ENCODE peak calls at places on chromosome 5, in ten cellular contexts. J is sigmoid colon, E is GM10248, W is SW 1271, H is NAMALWA, A is pancreas, V is GM12865, Y is AG04450, K is hepatocyte, I is H54. N is an unnamed sample.
A peak's percentile ranks its signal among the peaks of the same experiment; 100 is the strongest.

GRCh38 chr5:72888595-72888994 is 67.2 kb upstream of the FCHO2 start:
- DNase-seq in J (no peak), E (no peak), W (no peak), H (no peak), A (no peak), V (no peak), Y (no peak), K (no peak), I (no peak), N (no peak)

GRCh38 chr5:168048486-168048885 is 243.0 kb upstream of the WWC1 start:
- DNase-seq in J (no peak), E (no peak), W (no peak), H (no peak), A (no peak), V (no peak), Y (no peak), K (no peak), I (no peak), N (peak; percentile 55)

GRCh38 chr5:155046591-155046990 is 33.0 kb downstream of the KIF4B start:
- DNase-seq in J (no peak), E (no peak), W (no peak), H (no peak), A (no peak), V (no peak), Y (no peak), K (no peak), I (no peak), N (no peak)

GRCh38 chr5:1874348-1874747 is 8.4 kb downstream of the IRX4 start:
- DNase-seq in J (no peak), E (no peak), W (no peak), H (no peak), A (no peak), V (no peak), Y (no peak), K (no peak), I (no peak), N (no peak)

GRCh38 chr5:147484708-147485020 is 25.2 kb downstream of the DPYSL3 start:
- DNase-seq in J (no peak), E (no peak), W (no peak), H (no peak), A (no peak), V (no peak), Y (no peak), K (no peak), I (no peak), N (no peak)

GRCh38 chr5:13921573-13921972 is 22.9 kb downstream of the DNAH5 start:
- DNase-seq in J (no peak), E (no peak), W (no peak), H (no peak), A (no peak), V (no peak), Y (peak; percentile 20), K (no peak), I (no peak), N (no peak)

GRCh38 chr5:135632806-135633205 is 54.0 kb upstream of the CXCL14 start:
- DNase-seq in J (no peak), E (no peak), W (no peak), H (no peak), A (no peak), V (no peak), Y (no peak), K (no peak), I (no peak), N (no peak)

GRCh38 chr5:115588640-115589039 is 13.6 kb downstream of the TICAM2 start:
- DNase-seq in J (no peak), E (no peak), W (no peak), H (no peak), A (no peak), V (peak; percentile 22), Y (no peak), K (no peak), I (no peak), N (no peak)

GRCh38 chr5:56270058-56270457 is 36.9 kb upstream of the ANKRD55 start:
- DNase-seq in J (no peak), E (no peak), W (no peak), H (peak; percentile 22), A (no peak), V (peak; percentile 7), Y (no peak), K (no peak), I (no peak), N (no peak)

GRCh38 chr5:135535420-135535819 is 344 bp downstream of the NEUROG1 start:
- DNase-seq in J (no peak), E (no peak), W (no peak), H (no peak), A (no peak), V (no peak), Y (no peak), K (no peak), I (no peak), N (no peak)

GRCh38 chr5:35003018-35003957 is 44.5 kb downstream of the AGXT2 start:
- DNase-seq in J (no peak), E (peak; percentile 79), W (peak; percentile 18), H (peak; percentile 81), A (peak; percentile 44), V (peak; percentile 75), Y (no peak), K (peak; percentile 69), I (peak; percentile 55), N (peak; percentile 21)

GRCh38 chr5:140148508-140148907 is 22.8 kb downstream of the IGIP start:
- DNase-seq in J (no peak), E (no peak), W (no peak), H (no peak), A (no peak), V (no peak), Y (no peak), K (peak; percentile 35), I (peak; percentile 42), N (peak; percentile 24)

GRCh38 chr5:154860765-154861164 is 2.3 kb downstream of the CNOT8 start:
- DNase-seq in J (no peak), E (no peak), W (no peak), H (no peak), A (no peak), V (peak; percentile 7), Y (no peak), K (no peak), I (no peak), N (no peak)

GRCh38 chr5:176743828-176744583 is 66.4 kb upstream of the UNC5A start:
- DNase-seq in J (no peak), E (peak; percentile 8), W (no peak), H (no peak), A (no peak), V (no peak), Y (no peak), K (no peak), I (no peak), N (no peak)

N was measured in head of caudate nucleus.